ENCODE peak calls at places on chromosomes 2 and 18, in nine cellular contexts. One of them, this sample, is unnamed.

GRCh38 chr2:11406492-11407381 is 59.2 kb downstream of the E2F6 start:
- DNase-seq in WTC11: no peak
- DNase-seq in lung: no peak
- DNase-seq in omental fat pad: no peak
- DNase-seq in ascending aorta: peak; percentile 92
- DNase-seq in heart left ventricle: no peak
- DNase-seq in GM12864: no peak
- DNase-seq in bronchial epithelial cell: peak; percentile 54
- DNase-seq in fibroblast of pulmonary artery: peak; percentile 61
- DNase-seq in this sample: no peak

GRCh38 chr18:58020567-58021107 is 23.4 kb upstream of the NEDD4L start:
- DNase-seq in WTC11: no peak
- DNase-seq in lung: no peak
- DNase-seq in omental fat pad: no peak
- DNase-seq in ascending aorta: no peak
- DNase-seq in heart left ventricle: no peak
- DNase-seq in GM12864: no peak
- DNase-seq in bronchial epithelial cell: no peak
- DNase-seq in fibroblast of pulmonary artery: no peak
- DNase-seq in this sample: no peak

GRCh38 chr2:33134086-33134763 is 187.5 kb downstream of the LTBP1 start:
- DNase-seq in WTC11: no peak
- DNase-seq in lung: peak; percentile 46
- DNase-seq in omental fat pad: no peak
- DNase-seq in ascending aorta: peak; percentile 93
- DNase-seq in heart left ventricle: peak; percentile 53
- DNase-seq in GM12864: no peak
- DNase-seq in bronchial epithelial cell: peak; percentile 95
- DNase-seq in fibroblast of pulmonary artery: peak; percentile 98
- DNase-seq in this sample: no peak

GRCh38 chr2:119402645-119403560 is 28.8 kb upstream of the TMEM37 start:
- DNase-seq in WTC11: no peak
- DNase-seq in lung: peak; percentile 62
- DNase-seq in omental fat pad: no peak
- DNase-seq in ascending aorta: no peak
- DNase-seq in heart left ventricle: peak; percentile 57
- DNase-seq in GM12864: no peak
- DNase-seq in bronchial epithelial cell: no peak
- DNase-seq in fibroblast of pulmonary artery: no peak
- DNase-seq in this sample: no peak

GRCh38 chr2:172704072-172704936 is 31.3 kb upstream of the RAPGEF4 start:
- DNase-seq in WTC11: no peak
- DNase-seq in lung: no peak
- DNase-seq in omental fat pad: no peak
- DNase-seq in ascending aorta: no peak
- DNase-seq in heart left ventricle: no peak
- DNase-seq in GM12864: no peak
- DNase-seq in bronchial epithelial cell: peak; percentile 40
- DNase-seq in fibroblast of pulmonary artery: peak; percentile 44
- DNase-seq in this sample: no peak

GRCh38 chr2:163906410-163906809 is 170.6 kb upstream of the FIGN start:
- DNase-seq in WTC11: no peak
- DNase-seq in lung: no peak
- DNase-seq in omental fat pad: no peak
- DNase-seq in ascending aorta: no peak
- DNase-seq in heart left ventricle: no peak
- DNase-seq in GM12864: no peak
- DNase-seq in bronchial epithelial cell: no peak
- DNase-seq in fibroblast of pulmonary artery: peak; percentile 0
- DNase-seq in this sample: no peak

GRCh38 chr2:219171231-219171651 is 1.4 kb upstream of the SLC23A3 start:
- DNase-seq in WTC11: peak; percentile 23
- DNase-seq in lung: peak; percentile 38
- DNase-seq in omental fat pad: no peak
- DNase-seq in ascending aorta: peak; percentile 81
- DNase-seq in heart left ventricle: peak; percentile 27
- DNase-seq in GM12864: no peak
- DNase-seq in bronchial epithelial cell: peak; percentile 58
- DNase-seq in fibroblast of pulmonary artery: peak; percentile 89
- DNase-seq in this sample: no peak

GRCh38 chr2:169208026-169208425 is 138.7 kb downstream of the DHRS9 start:
- DNase-seq in WTC11: no peak
- DNase-seq in lung: no peak
- DNase-seq in omental fat pad: no peak
- DNase-seq in ascending aorta: no peak
- DNase-seq in heart left ventricle: no peak
- DNase-seq in GM12864: no peak
- DNase-seq in bronchial epithelial cell: no peak
- DNase-seq in fibroblast of pulmonary artery: no peak
- DNase-seq in this sample: no peak

GRCh38 chr2:42568431-42569115 is at the start of gene MTA3:
- DNase-seq in WTC11: peak; percentile 81
- DNase-seq in lung: peak; percentile 51
- DNase-seq in omental fat pad: no peak
- DNase-seq in ascending aorta: peak; percentile 76
- DNase-seq in heart left ventricle: peak; percentile 64
- DNase-seq in GM12864: no peak
- DNase-seq in bronchial epithelial cell: no peak
- DNase-seq in fibroblast of pulmonary artery: peak; percentile 28
- DNase-seq in this sample: no peak

GRCh38 chr2:188628989-188629889 is 337.6 kb downstream of the GULP1 start:
- DNase-seq in WTC11: no peak
- DNase-seq in lung: no peak
- DNase-seq in omental fat pad: no peak
- DNase-seq in ascending aorta: no peak
- DNase-seq in heart left ventricle: no peak
- DNase-seq in GM12864: no peak
- DNase-seq in bronchial epithelial cell: peak; percentile 93
- DNase-seq in fibroblast of pulmonary artery: peak; percentile 58
- DNase-seq in this sample: no peak

GRCh38 chr2:85353876-85354285 is 447 bp downstream of the RETSAT start:
- DNase-seq in WTC11: no peak
- DNase-seq in lung: peak; percentile 58
- DNase-seq in omental fat pad: no peak
- DNase-seq in ascending aorta: peak; percentile 75
- DNase-seq in heart left ventricle: peak; percentile 37
- DNase-seq in GM12864: no peak
- DNase-seq in bronchial epithelial cell: peak; percentile 37
- DNase-seq in fibroblast of pulmonary artery: peak; percentile 27
- DNase-seq in this sample: no peak

GRCh38 chr2:240479111-240479501 is 43.6 kb downstream of the GPC1 start:
- DNase-seq in WTC11: peak; percentile 7
- DNase-seq in lung: peak; percentile 23
- DNase-seq in omental fat pad: peak; percentile 9
- DNase-seq in ascending aorta: no peak
- DNase-seq in heart left ventricle: peak; percentile 4
- DNase-seq in GM12864: no peak
- DNase-seq in bronchial epithelial cell: no peak
- DNase-seq in fibroblast of pulmonary artery: no peak
- DNase-seq in this sample: no peak

GRCh38 chr2:25347205-25347815 is 5.6 kb upstream of the DNMT3A start:
- DNase-seq in WTC11: no peak
- DNase-seq in lung: no peak
- DNase-seq in omental fat pad: no peak
- DNase-seq in ascending aorta: no peak
- DNase-seq in heart left ventricle: no peak
- DNase-seq in GM12864: no peak
- DNase-seq in bronchial epithelial cell: peak; percentile 71
- DNase-seq in fibroblast of pulmonary artery: no peak
- DNase-seq in this sample: no peak

GRCh38 chr2:110732422-110733413 is at the start of gene ACOXL:
- DNase-seq in WTC11: peak; percentile 91
- DNase-seq in lung: peak; percentile 88
- DNase-seq in omental fat pad: no peak
- DNase-seq in ascending aorta: no peak
- DNase-seq in heart left ventricle: no peak
- DNase-seq in GM12864: no peak
- DNase-seq in bronchial epithelial cell: peak; percentile 17
- DNase-seq in fibroblast of pulmonary artery: no peak
- DNase-seq in this sample: no peak

GRCh38 chr2:176961759-176962158 is 250.8 kb upstream of the HNRNPA3 start:
- DNase-seq in WTC11: peak; percentile 12
- DNase-seq in lung: no peak
- DNase-seq in omental fat pad: no peak
- DNase-seq in ascending aorta: no peak
- DNase-seq in heart left ventricle: no peak
- DNase-seq in GM12864: no peak
- DNase-seq in bronchial epithelial cell: no peak
- DNase-seq in fibroblast of pulmonary artery: no peak
- DNase-seq in this sample: no peak

GRCh38 chr2:142131016-142131714 is at the start of gene LRP1B:
- DNase-seq in WTC11: peak; percentile 33
- DNase-seq in lung: no peak
- DNase-seq in omental fat pad: no peak
- DNase-seq in ascending aorta: no peak
- DNase-seq in heart left ventricle: no peak
- DNase-seq in GM12864: no peak
- DNase-seq in bronchial epithelial cell: peak; percentile 30
- DNase-seq in fibroblast of pulmonary artery: peak; percentile 52
- DNase-seq in this sample: no peak

GRCh38 chr2:180787330-180787729 is 193.1 kb upstream of the UBE2E3 start:
- DNase-seq in WTC11: no peak
- DNase-seq in lung: no peak
- DNase-seq in omental fat pad: no peak
- DNase-seq in ascending aorta: no peak
- DNase-seq in heart left ventricle: no peak
- DNase-seq in GM12864: no peak
- DNase-seq in bronchial epithelial cell: peak; percentile 68
- DNase-seq in fibroblast of pulmonary artery: peak; percentile 25
- DNase-seq in this sample: no peak

GRCh38 chr2:220703279-220703678 is 868.8 kb downstream of the EPHA4 start:
- DNase-seq in WTC11: no peak
- DNase-seq in lung: no peak
- DNase-seq in omental fat pad: no peak
- DNase-seq in ascending aorta: no peak
- DNase-seq in heart left ventricle: no peak
- DNase-seq in GM12864: no peak
- DNase-seq in bronchial epithelial cell: peak; percentile 21
- DNase-seq in fibroblast of pulmonary artery: no peak
- DNase-seq in this sample: no peak

GRCh38 chr2:155633060-155633839 is 699.3 kb downstream of the NR4A2 start:
- DNase-seq in WTC11: no peak
- DNase-seq in lung: no peak
- DNase-seq in omental fat pad: no peak
- DNase-seq in ascending aorta: no peak
- DNase-seq in heart left ventricle: no peak
- DNase-seq in GM12864: no peak
- DNase-seq in bronchial epithelial cell: no peak
- DNase-seq in fibroblast of pulmonary artery: no peak
- DNase-seq in this sample: no peak

DNA sequence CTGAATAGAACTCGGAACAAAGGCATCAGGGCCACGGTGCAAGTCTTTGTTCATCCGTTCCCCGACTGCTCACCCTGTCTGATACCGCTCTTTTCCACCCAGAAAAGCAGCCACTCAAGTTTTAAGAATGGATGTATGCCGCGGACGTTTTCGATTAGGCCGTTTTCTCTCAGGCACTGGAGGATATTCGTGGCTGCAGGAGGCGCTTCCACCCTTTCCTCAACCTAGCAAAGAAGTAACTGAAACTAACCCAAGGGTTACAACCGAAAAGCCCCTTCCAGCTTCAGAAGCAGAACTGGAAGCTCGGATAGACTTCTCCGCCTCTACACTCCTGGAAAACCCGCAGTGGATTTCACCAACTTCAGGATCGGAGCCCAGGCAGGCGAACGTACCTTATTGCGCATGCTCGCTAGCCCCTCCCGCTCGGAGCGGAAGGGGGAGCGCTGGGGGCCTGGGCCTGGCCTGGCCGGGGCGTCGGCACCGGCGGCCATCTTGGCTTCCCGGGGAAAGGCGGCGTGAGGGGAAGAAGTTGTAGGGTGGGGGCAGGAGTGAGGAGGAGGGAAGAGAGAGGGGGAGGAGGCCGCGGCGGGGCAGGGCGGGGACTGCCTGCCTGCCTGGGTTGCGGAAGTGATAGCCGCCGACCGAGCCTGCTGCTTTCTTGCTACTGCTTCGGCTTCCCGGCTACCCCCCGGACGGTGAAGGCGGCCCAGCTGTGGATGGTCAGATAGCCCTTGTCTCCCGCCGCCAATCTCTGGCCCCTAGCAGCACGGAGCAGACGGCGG is at the start of gene ACTR3:
- DNase-seq in WTC11: peak; percentile 98
- DNase-seq in lung: peak; percentile 98
- DNase-seq in omental fat pad: peak; percentile 96
- DNase-seq in ascending aorta: peak; percentile 99
- DNase-seq in heart left ventricle: peak; percentile 99
- DNase-seq in GM12864: peak; percentile 96
- DNase-seq in bronchial epithelial cell: peak; percentile 92
- DNase-seq in fibroblast of pulmonary artery: peak; percentile 99
- DNase-seq in this sample: peak; percentile 99
- TF ChIP-seq CTCF in WTC11: no peak
- TF ChIP-seq CTCF in lung: no peak
- TF ChIP-seq CTCF in omental fat pad: no peak
- TF ChIP-seq CTCF in ascending aorta: no peak
- TF ChIP-seq CTCF in heart left ventricle: no peak
- TF ChIP-seq CTCF in GM12864: no peak
- TF ChIP-seq CTCF in bronchial epithelial cell: no peak
- TF ChIP-seq CTCF in fibroblast of pulmonary artery: peak; percentile 15
- TF ChIP-seq CTCF in this sample: no peak

GRCh38 chr2:144099746-144100438 is 420.0 kb downstream of the ZEB2 start:
- DNase-seq in WTC11: no peak
- DNase-seq in lung: no peak
- DNase-seq in omental fat pad: no peak
- DNase-seq in ascending aorta: no peak
- DNase-seq in heart left ventricle: no peak
- DNase-seq in GM12864: no peak
- DNase-seq in bronchial epithelial cell: peak; percentile 96
- DNase-seq in fibroblast of pulmonary artery: peak; percentile 70
- DNase-seq in this sample: no peak
- TF ChIP-seq CTCF in WTC11: no peak
- TF ChIP-seq CTCF in lung: no peak
- TF ChIP-seq CTCF in omental fat pad: no peak
- TF ChIP-seq CTCF in ascending aorta: no peak
- TF ChIP-seq CTCF in heart left ventricle: no peak
- TF ChIP-seq CTCF in GM12864: no peak
- TF ChIP-seq CTCF in bronchial epithelial cell: peak; percentile 54
- TF ChIP-seq CTCF in fibroblast of pulmonary artery: peak; percentile 31
- TF ChIP-seq CTCF in this sample: no peak

GRCh38 chr2:74982581-74982980 is 24.1 kb downstream of the POLE4 start:
- DNase-seq in WTC11: no peak
- DNase-seq in lung: no peak
- DNase-seq in omental fat pad: no peak
- DNase-seq in ascending aorta: no peak
- DNase-seq in heart left ventricle: no peak
- DNase-seq in GM12864: no peak
- DNase-seq in bronchial epithelial cell: no peak
- DNase-seq in fibroblast of pulmonary artery: peak; percentile 13
- DNase-seq in this sample: no peak
- TF ChIP-seq CTCF in WTC11: no peak
- TF ChIP-seq CTCF in lung: no peak
- TF ChIP-seq CTCF in omental fat pad: no peak
- TF ChIP-seq CTCF in ascending aorta: no peak
- TF ChIP-seq CTCF in heart left ventricle: no peak
- TF ChIP-seq CTCF in GM12864: peak; percentile 28
- TF ChIP-seq CTCF in bronchial epithelial cell: peak; percentile 20
- TF ChIP-seq CTCF in fibroblast of pulmonary artery: peak; percentile 17
- TF ChIP-seq CTCF in this sample: peak; percentile 29

DNA sequence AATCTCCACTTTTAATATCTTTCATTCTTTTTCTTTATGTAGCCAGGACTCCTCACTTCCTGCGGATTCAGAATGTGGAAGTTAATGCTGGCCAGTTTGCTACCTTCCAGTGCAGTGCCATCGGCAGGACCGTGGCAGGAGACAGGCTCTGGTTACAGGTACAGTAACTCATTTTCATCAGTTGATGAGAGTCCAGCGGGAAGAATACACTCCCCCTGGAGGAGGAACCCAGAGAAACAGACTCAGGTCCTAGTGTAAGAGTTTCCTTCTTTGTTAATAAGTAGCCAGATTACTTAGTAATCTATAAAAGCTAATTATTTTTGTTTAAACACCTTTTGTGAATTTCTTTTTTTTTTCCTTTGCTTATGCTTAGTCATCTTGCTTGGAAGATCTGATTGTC is 359.4 kb downstream of the PTPRM start:
- DNase-seq in WTC11: no peak
- DNase-seq in lung: no peak
- DNase-seq in omental fat pad: no peak
- DNase-seq in ascending aorta: no peak
- DNase-seq in heart left ventricle: no peak
- DNase-seq in GM12864: no peak
- DNase-seq in bronchial epithelial cell: peak; percentile 36
- DNase-seq in fibroblast of pulmonary artery: no peak
- DNase-seq in this sample: no peak
- TF ChIP-seq CTCF in WTC11: no peak
- TF ChIP-seq CTCF in lung: no peak
- TF ChIP-seq CTCF in omental fat pad: no peak
- TF ChIP-seq CTCF in ascending aorta: no peak
- TF ChIP-seq CTCF in heart left ventricle: peak; percentile 17
- TF ChIP-seq CTCF in GM12864: no peak
- TF ChIP-seq CTCF in bronchial epithelial cell: peak; percentile 27
- TF ChIP-seq CTCF in fibroblast of pulmonary artery: peak; percentile 20
- TF ChIP-seq CTCF in this sample: no peak